ENCODE peak calls at places on chromosomes 3 and 15, in five cellular contexts. H is activated CD4-positive, alpha-beta T cell treated with anti-CD3 and anti-CD28 coated beads, Interleukin-2, amount 10 ng/mL, durations not matched to agents 7 days and 5 days; G is SW 1271; P is progenitor cell of endocrine pancreas; U is LoVo. Y is an unnamed sample.

GRCh38 chr3:17573396-17573795 is 169.0 kb downstream of the TBC1D5 start:
- DNase-seq in H (no peak), G (no peak), P (no peak), U (no peak), Y (no peak)

GRCh38 chr3:187243933-187244564 is 46.8 kb downstream of the RTP1 start:
- DNase-seq in H (no peak), G (no peak), P (no peak), U (no peak), Y (no peak)

GRCh38 chr15:83164409-83165404 is 42.9 kb downstream of the HDGFL3 start:
- DNase-seq in H (peak), G (no peak), P (no peak), U (no peak), Y (no peak)

GRCh38 chr3:107209302-107210060 is 167.8 kb upstream of the CCDC54 start:
- DNase-seq in H (no peak), G (no peak), P (no peak), U (no peak), Y (no peak)

GRCh38 chr3:4409415-4409814 is 57.7 kb downstream of the SUMF1 start:
- DNase-seq in H (no peak), G (no peak), P (no peak), U (no peak), Y (no peak)

GRCh38 chr3:197343111-197343510 is 44.7 kb upstream of the DLG1 start:
- DNase-seq in H (no peak), G (no peak), P (no peak), U (no peak), Y (no peak)

GRCh38 chr15:44999105-44999504 is 23.9 kb upstream of the SORD start:
- DNase-seq in H (no peak), G (no peak), P (no peak), U (no peak), Y (no peak)

GRCh38 chr3:26964836-26965235 is 342.3 kb downstream of the LRRC3B start:
- DNase-seq in H (no peak), G (no peak), P (no peak), U (no peak), Y (no peak)

GRCh38 chr3:14478943-14479550 is 61.1 kb downstream of the GRIP2 start:
- DNase-seq in H (no peak), G (no peak), P (no peak), U (no peak), Y (no peak)

GRCh38 chr15:34808016-34808415 is 12.7 kb upstream of the ACTC1 start:
- DNase-seq in H (no peak), G (no peak), P (no peak), U (no peak), Y (no peak)

GRCh38 chr3:102163039-102163817 is 271.6 kb upstream of the ZPLD1 start:
- DNase-seq in H (no peak), G (no peak), P (no peak), U (peak), Y (no peak)

GRCh38 chr15:64813075-64813474 is 12.4 kb downstream of the PIF1 start:
- DNase-seq in H (no peak), G (no peak), P (no peak), U (peak), Y (no peak)

GRCh38 chr15:60875681-60876080 is 353.4 kb downstream of the RORA start:
- DNase-seq in H (no peak), G (no peak), P (no peak), U (no peak), Y (no peak)

GRCh38 chr15:80152180-80152895 is 461 bp upstream of the FAH start:
- DNase-seq in H (peak), G (peak), P (peak), U (peak), Y (peak)

GRCh38 chr3:185866555-185866954 is 41.7 kb upstream of the IGF2BP2 start:
- DNase-seq in H (no peak), G (no peak), P (no peak), U (no peak), Y (no peak)

GRCh38 chr3:11717301-11717700 is 73.6 kb upstream of the VGLL4 start:
- DNase-seq in H (no peak), G (no peak), P (no peak), U (no peak), Y (no peak)

GRCh38 chr3:40452057-40452456 is 5.1 kb upstream of the RPL14 start:
- DNase-seq in H (no peak), G (no peak), P (no peak), U (no peak), Y (no peak)

GRCh38 chr3:29275309-29275708 is 5.6 kb upstream of the RBMS3 start:
- DNase-seq in H (no peak), G (no peak), P (no peak), U (no peak), Y (no peak)

GRCh38 chr3:102179321-102180290 is 255.2 kb upstream of the ZPLD1 start:
- DNase-seq in H (no peak), G (no peak), P (no peak), U (no peak), Y (no peak)

GRCh38 chr15:39918688-39919385 is 1.2 kb downstream of the GPR176 start:
- DNase-seq in H (no peak), G (no peak), P (no peak), U (no peak), Y (no peak)

GRCh38 chr3:172373912-172374311 is 74.3 kb downstream of the GHSR start:
- DNase-seq in H (no peak), G (no peak), P (no peak), U (no peak), Y (no peak)

GRCh38 chr3:49132437-49133225 is at the start of gene LAMB2:
- DNase-seq in H (no peak), G (peak), P (peak), U (peak), Y (no peak)

GRCh38 chr3:158743664-158744566 is 11.7 kb upstream of the RARRES1 start:
- DNase-seq in H (no peak), G (no peak), P (no peak), U (no peak), Y (peak)

GRCh38 chr15:70121656-70122297 is 24.1 kb upstream of the TLE3 start:
- DNase-seq in H (no peak), G (no peak), P (no peak), U (no peak), Y (no peak)

GRCh38 chr15:99125061-99125990 is 20.4 kb downstream of the SYNM start:
- DNase-seq in H (no peak), G (no peak), P (no peak), U (no peak), Y (no peak)

GRCh38 chr3:157956850-157957249 is 149.4 kb downstream of the SHOX2 start:
- DNase-seq in H (no peak), G (no peak), P (no peak), U (no peak), Y (no peak)